ENCODE peak calls at places on chromosomes 3 and 15, in nine cellular contexts. J, W, B, Q, I, V, G, U and F are unnamed samples.

GRCh38 chr3:160141485-160142185 is 83.6 kb upstream of the C3orf80 start:
- DNase-seq in J (no peak), W (no peak), B (no peak), Q (no peak), I (no peak), V (no peak), G (no peak), U (no peak), F (no peak)

GRCh38 chr15:80450811-80451321 is 46.7 kb downstream of the ARNT2 start:
- DNase-seq in J (no peak), W (peak), B (no peak), Q (no peak), I (no peak), V (no peak), G (no peak), U (no peak), F (no peak)

GRCh38 chr15:58396181-58396580 is 35.6 kb upstream of the LIPC start:
- DNase-seq in J (no peak), W (no peak), B (no peak), Q (no peak), I (peak), V (no peak), G (no peak), U (no peak), F (no peak)

GRCh38 chr15:62569460-62570404 is 404.6 kb upstream of the C2CD4B start:
- DNase-seq in J (no peak), W (no peak), B (peak), Q (peak), I (no peak), V (peak), G (peak), U (no peak), F (no peak)

GRCh38 chr3:198028718-198029117 is 68.7 kb downstream of the LMLN start:
- DNase-seq in J (no peak), W (no peak), B (no peak), Q (no peak), I (no peak), V (no peak), G (no peak), U (no peak), F (no peak)

GRCh38 chr3:141963301-141963700 is 86.9 kb downstream of the ATP1B3 start:
- DNase-seq in J (no peak), W (no peak), B (no peak), Q (no peak), I (no peak), V (no peak), G (no peak), U (no peak), F (no peak)

GRCh38 chr3:126985143-126985985 is 2.4 kb downstream of the PLXNA1 start:
- DNase-seq in J (no peak), W (peak), B (no peak), Q (no peak), I (no peak), V (peak), G (no peak), U (no peak), F (no peak)

GRCh38 chr3:108398510-108398909 is 102.2 kb downstream of the HHLA2 start:
- DNase-seq in J (no peak), W (no peak), B (no peak), Q (no peak), I (no peak), V (no peak), G (no peak), U (no peak), F (no peak)

GRCh38 chr3:195139876-195140240 is 131.1 kb downstream of the XXYLT1 start:
- DNase-seq in J (no peak), W (no peak), B (no peak), Q (no peak), I (no peak), V (no peak), G (no peak), U (no peak), F (no peak)

GRCh38 chr3:155326249-155326648 is 32.8 kb upstream of the STRIT1 start:
- DNase-seq in J (no peak), W (no peak), B (peak), Q (no peak), I (no peak), V (no peak), G (no peak), U (no peak), F (no peak)

GRCh38 chr15:33963831-33964664 is 4.2 kb upstream of the CHRM5 start:
- DNase-seq in J (no peak), W (no peak), B (peak), Q (no peak), I (no peak), V (peak), G (no peak), U (no peak), F (no peak)

GRCh38 chr15:48617619-48618018 is 27.9 kb downstream of the FBN1 start:
- DNase-seq in J (no peak), W (no peak), B (no peak), Q (no peak), I (no peak), V (no peak), G (no peak), U (no peak), F (no peak)

GRCh38 chr15:41151451-41152005 is 35.4 kb upstream of the INO80 start:
- DNase-seq in J (no peak), W (no peak), B (no peak), Q (no peak), I (no peak), V (no peak), G (no peak), U (no peak), F (no peak)

GRCh38 chr15:100692671-100693070 is 90.3 kb downstream of the ASB7 start:
- DNase-seq in J (no peak), W (no peak), B (no peak), Q (no peak), I (no peak), V (no peak), G (no peak), U (no peak), F (no peak)

GRCh38 chr15:36911322-36911944 is 188.9 kb downstream of the MEIS2 start:
- DNase-seq in J (no peak), W (no peak), B (peak), Q (no peak), I (peak), V (no peak), G (peak), U (no peak), F (no peak)

GRCh38 chr3:10782011-10782410 is 34.0 kb upstream of the SLC6A11 start:
- DNase-seq in J (no peak), W (peak), B (no peak), Q (no peak), I (no peak), V (peak), G (no peak), U (no peak), F (no peak)

GRCh38 chr15:80429964-80430363 is 25.8 kb downstream of the ARNT2 start:
- DNase-seq in J (no peak), W (no peak), B (no peak), Q (no peak), I (no peak), V (no peak), G (no peak), U (no peak), F (no peak)

GRCh38 chr15:101528108-101528916 is 38.8 kb upstream of the PCSK6 start:
- DNase-seq in J (no peak), W (no peak), B (no peak), Q (no peak), I (no peak), V (no peak), G (no peak), U (no peak), F (no peak)

GRCh38 chr3:51673181-51673801 is 2.2 kb downstream of the TEX264 start:
- DNase-seq in J (no peak), W (no peak), B (peak), Q (no peak), I (no peak), V (no peak), G (no peak), U (no peak), F (no peak)

GRCh38 chr3:129827765-129828164 is 65.7 kb downstream of the TMCC1 start:
- DNase-seq in J (no peak), W (no peak), B (peak), Q (no peak), I (no peak), V (no peak), G (no peak), U (no peak), F (no peak)

GRCh38 chr15:41971089-41971892 is 1.1 kb downstream of the EHD4 start:
- DNase-seq in J (peak), W (peak), B (peak), Q (peak), I (peak), V (peak), G (peak), U (no peak), F (peak)

GRCh38 chr3:150495149-150495548 is 51.1 kb downstream of the SERP1 start:
- DNase-seq in J (no peak), W (no peak), B (peak), Q (no peak), I (no peak), V (no peak), G (no peak), U (no peak), F (no peak)

GRCh38 chr3:129775870-129776269 is 117.6 kb downstream of the TMCC1 start:
- DNase-seq in J (no peak), W (no peak), B (no peak), Q (no peak), I (no peak), V (no peak), G (no peak), U (no peak), F (no peak)

GRCh38 chr3:116492379-116492778 is 47.1 kb upstream of the LSAMP start:
- DNase-seq in J (no peak), W (no peak), B (no peak), Q (no peak), I (no peak), V (no peak), G (no peak), U (no peak), F (no peak)

GRCh38 chr3:22372292-22372949 is 621.4 kb upstream of the ZNF385D start:
- DNase-seq in J (no peak), W (peak), B (no peak), Q (no peak), I (no peak), V (peak), G (peak), U (no peak), F (no peak)

GRCh38 chr3:36201546-36201945 is 178.8 kb upstream of the STAC start:
- DNase-seq in J (no peak), W (no peak), B (no peak), Q (no peak), I (no peak), V (peak), G (no peak), U (no peak), F (no peak)

GRCh38 chr15:34993877-34994276 is 5.8 kb upstream of the ZNF770 start:
- DNase-seq in J (peak), W (no peak), B (no peak), Q (no peak), I (no peak), V (no peak), G (no peak), U (no peak), F (no peak)

GRCh38 chr3:38365469-38366062 is 19.0 kb downstream of the XYLB start:
- DNase-seq in J (no peak), W (no peak), B (no peak), Q (no peak), I (no peak), V (no peak), G (no peak), U (no peak), F (no peak)

GRCh38 chr3:159634414-159634813 is 354.2 kb upstream of the IL12A start:
- DNase-seq in J (no peak), W (no peak), B (no peak), Q (no peak), I (no peak), V (peak), G (peak), U (no peak), F (no peak)

GRCh38 chr3:46922871-46923558 is 45.5 kb downstream of the PTH1R start:
- DNase-seq in J (no peak), W (no peak), B (no peak), Q (no peak), I (no peak), V (no peak), G (no peak), U (no peak), F (no peak)

GRCh38 chr3:130300888-130301287 is 44.6 kb upstream of the COL6A5 start:
- DNase-seq in J (no peak), W (no peak), B (no peak), Q (no peak), I (no peak), V (no peak), G (no peak), U (no peak), F (no peak)

GRCh38 chr3:177410734-177411133 is 213.5 kb upstream of the TBL1XR1 start:
- DNase-seq in J (no peak), W (no peak), B (peak), Q (no peak), I (no peak), V (peak), G (peak), U (peak), F (no peak)

GRCh38 chr3:196097373-196098154 is 15.7 kb upstream of the TFRC start:
- DNase-seq in J (no peak), W (no peak), B (no peak), Q (no peak), I (no peak), V (no peak), G (no peak), U (no peak), F (no peak)

GRCh38 chr3:189237516-189237915 is 65.7 kb downstream of the TPRG1 start:
- DNase-seq in J (no peak), W (no peak), B (no peak), Q (no peak), I (no peak), V (no peak), G (no peak), U (no peak), F (no peak)

GRCh38 chr3:160660899-160661298 is 16.1 kb upstream of the ARL14 start:
- DNase-seq in J (no peak), W (no peak), B (no peak), Q (no peak), I (no peak), V (no peak), G (no peak), U (no peak), F (no peak)

GRCh38 chr15:33722005-33722672 is 246.2 kb upstream of the CHRM5 start:
- DNase-seq in J (no peak), W (no peak), B (no peak), Q (no peak), I (no peak), V (no peak), G (no peak), U (no peak), F (no peak)

GRCh38 chr3:49359623-49360022 is 1.5 kb upstream of the GPX1 start:
- DNase-seq in J (no peak), W (no peak), B (no peak), Q (no peak), I (no peak), V (no peak), G (no peak), U (no peak), F (no peak)